ENCODE peak calls at places on chromosomes 2 and 18, in eight cellular contexts. One of them, this sample, is unnamed.

GRCh38 chr18:25283769-25284168 is 68.2 kb downstream of the ZNF521 start:
- DNase-seq in transverse colon: no peak
- DNase-seq in mesendoderm: no peak
- DNase-seq in CD4-positive, alpha-beta T cell: no peak
- DNase-seq in hepatocyte: no peak
- DNase-seq in lower lobe of right lung: no peak
- DNase-seq in Peyer's patch: no peak
- DNase-seq in CD8-positive, alpha-beta memory T cell: no peak
- DNase-seq in this sample: no peak

GRCh38 chr2:229931241-229931640 is 8.9 kb downstream of the FBXO36 start:
- DNase-seq in transverse colon: no peak
- DNase-seq in mesendoderm: no peak
- DNase-seq in CD4-positive, alpha-beta T cell: no peak
- DNase-seq in hepatocyte: no peak
- DNase-seq in lower lobe of right lung: no peak
- DNase-seq in Peyer's patch: no peak
- DNase-seq in CD8-positive, alpha-beta memory T cell: no peak
- DNase-seq in this sample: no peak

GRCh38 chr18:70373062-70373519 is 84.2 kb downstream of the SOCS6 start:
- DNase-seq in transverse colon: no peak
- DNase-seq in mesendoderm: peak; percentile 51
- DNase-seq in CD4-positive, alpha-beta T cell: no peak
- DNase-seq in hepatocyte: peak; percentile 46
- DNase-seq in lower lobe of right lung: no peak
- DNase-seq in Peyer's patch: peak; percentile 59
- DNase-seq in CD8-positive, alpha-beta memory T cell: no peak
- DNase-seq in this sample: no peak

GRCh38 chr2:136764397-136765255 is 719 bp upstream of the THSD7B start:
- DNase-seq in transverse colon: no peak
- DNase-seq in mesendoderm: peak; percentile 60
- DNase-seq in CD4-positive, alpha-beta T cell: no peak
- DNase-seq in hepatocyte: peak; percentile 67
- DNase-seq in lower lobe of right lung: no peak
- DNase-seq in Peyer's patch: no peak
- DNase-seq in CD8-positive, alpha-beta memory T cell: no peak
- DNase-seq in this sample: no peak

GRCh38 chr18:10230072-10230471 is 224.4 kb upstream of the APCDD1 start:
- DNase-seq in transverse colon: no peak
- DNase-seq in mesendoderm: peak; percentile 85
- DNase-seq in CD4-positive, alpha-beta T cell: no peak
- DNase-seq in hepatocyte: peak; percentile 33
- DNase-seq in lower lobe of right lung: no peak
- DNase-seq in Peyer's patch: no peak
- DNase-seq in CD8-positive, alpha-beta memory T cell: no peak
- DNase-seq in this sample: no peak

GRCh38 chr2:195837987-195838386 is 181.0 kb downstream of the SLC39A10 start:
- DNase-seq in transverse colon: no peak
- DNase-seq in mesendoderm: no peak
- DNase-seq in CD4-positive, alpha-beta T cell: no peak
- DNase-seq in hepatocyte: no peak
- DNase-seq in lower lobe of right lung: no peak
- DNase-seq in Peyer's patch: no peak
- DNase-seq in CD8-positive, alpha-beta memory T cell: no peak
- DNase-seq in this sample: no peak

GRCh38 chr2:144596074-144596871 is 76.4 kb upstream of the ZEB2 start:
- DNase-seq in transverse colon: no peak
- DNase-seq in mesendoderm: peak; percentile 49
- DNase-seq in CD4-positive, alpha-beta T cell: no peak
- DNase-seq in hepatocyte: peak; percentile 45
- DNase-seq in lower lobe of right lung: no peak
- DNase-seq in Peyer's patch: no peak
- DNase-seq in CD8-positive, alpha-beta memory T cell: no peak
- DNase-seq in this sample: no peak

GRCh38 chr2:150133623-150134022 is 353.8 kb downstream of the RND3 start:
- DNase-seq in transverse colon: no peak
- DNase-seq in mesendoderm: peak; percentile 61
- DNase-seq in CD4-positive, alpha-beta T cell: no peak
- DNase-seq in hepatocyte: peak; percentile 61
- DNase-seq in lower lobe of right lung: no peak
- DNase-seq in Peyer's patch: peak; percentile 67
- DNase-seq in CD8-positive, alpha-beta memory T cell: no peak
- DNase-seq in this sample: no peak

GRCh38 chr18:24016643-24017042 is 2.1 kb downstream of the TTC39C start:
- DNase-seq in transverse colon: no peak
- DNase-seq in mesendoderm: peak; percentile 34
- DNase-seq in CD4-positive, alpha-beta T cell: no peak
- DNase-seq in hepatocyte: no peak
- DNase-seq in lower lobe of right lung: no peak
- DNase-seq in Peyer's patch: no peak
- DNase-seq in CD8-positive, alpha-beta memory T cell: no peak
- DNase-seq in this sample: no peak

GRCh38 chr2:180559766-180560165 is 420.6 kb upstream of the UBE2E3 start:
- DNase-seq in transverse colon: no peak
- DNase-seq in mesendoderm: peak; percentile 22
- DNase-seq in CD4-positive, alpha-beta T cell: no peak
- DNase-seq in hepatocyte: no peak
- DNase-seq in lower lobe of right lung: no peak
- DNase-seq in Peyer's patch: no peak
- DNase-seq in CD8-positive, alpha-beta memory T cell: no peak
- DNase-seq in this sample: no peak

GRCh38 chr2:241966671-241967070 is 97.1 kb downstream of the RTP5 start:
- DNase-seq in transverse colon: no peak
- DNase-seq in mesendoderm: no peak
- DNase-seq in CD4-positive, alpha-beta T cell: no peak
- DNase-seq in hepatocyte: no peak
- DNase-seq in lower lobe of right lung: no peak
- DNase-seq in Peyer's patch: peak; percentile 14
- DNase-seq in CD8-positive, alpha-beta memory T cell: no peak
- DNase-seq in this sample: no peak
- H3K27me3 ChIP-seq in transverse colon: no peaks in the 10 kb centered on the region
- H3K27me3 ChIP-seq in mesendoderm: no peaks in the 10 kb centered on the region
- H3K27me3 ChIP-seq in CD4-positive, alpha-beta T cell: no peaks in the 10 kb centered on the region
- H3K27me3 ChIP-seq in hepatocyte: no peaks in the 10 kb centered on the region
- H3K27me3 ChIP-seq in lower lobe of right lung: no peaks in the 10 kb centered on the region
- H3K27me3 ChIP-seq in Peyer's patch: no peaks in the 10 kb centered on the region
- H3K27me3 ChIP-seq in CD8-positive, alpha-beta memory T cell: no peaks in the 10 kb centered on the region
- H3K27me3 ChIP-seq in this sample: peaks cover 3% of the 10 kb centered on the region

GRCh38 chr2:5304640-5305039 is 387.5 kb upstream of the SOX11 start:
- DNase-seq in transverse colon: no peak
- DNase-seq in mesendoderm: no peak
- DNase-seq in CD4-positive, alpha-beta T cell: no peak
- DNase-seq in hepatocyte: no peak
- DNase-seq in lower lobe of right lung: no peak
- DNase-seq in Peyer's patch: no peak
- DNase-seq in CD8-positive, alpha-beta memory T cell: no peak
- DNase-seq in this sample: no peak
- H3K27ac ChIP-seq in transverse colon: no peak overlapping the region
- H3K27ac ChIP-seq in mesendoderm: no peak overlapping the region
- H3K27ac ChIP-seq in CD4-positive, alpha-beta T cell: no peak overlapping the region
- H3K27ac ChIP-seq in hepatocyte: no peak overlapping the region
- H3K27ac ChIP-seq in lower lobe of right lung: no peak overlapping the region
- H3K27ac ChIP-seq in Peyer's patch: no peak overlapping the region
- H3K27ac ChIP-seq in CD8-positive, alpha-beta memory T cell: no peak overlapping the region
- H3K27ac ChIP-seq in this sample: no peak overlapping the region

GRCh38 chr2:236170678-236171212 is 2.6 kb upstream of the GBX2 start:
- DNase-seq in transverse colon: no peak
- DNase-seq in mesendoderm: peak; percentile 38
- DNase-seq in CD4-positive, alpha-beta T cell: no peak
- DNase-seq in hepatocyte: no peak
- DNase-seq in lower lobe of right lung: no peak
- DNase-seq in Peyer's patch: no peak
- DNase-seq in CD8-positive, alpha-beta memory T cell: no peak
- DNase-seq in this sample: no peak

GRCh38 chr2:236172866-236173733 is 4.9 kb upstream of the GBX2 start:
- DNase-seq in transverse colon: no peak
- DNase-seq in mesendoderm: no peak
- DNase-seq in CD4-positive, alpha-beta T cell: no peak
- DNase-seq in hepatocyte: no peak
- DNase-seq in lower lobe of right lung: no peak
- DNase-seq in Peyer's patch: no peak
- DNase-seq in CD8-positive, alpha-beta memory T cell: no peak
- DNase-seq in this sample: no peak

GRCh38 chr2:236172238-236172865 is 4.2 kb upstream of the GBX2 start:
- DNase-seq in transverse colon: no peak
- DNase-seq in mesendoderm: no peak
- DNase-seq in CD4-positive, alpha-beta T cell: no peak
- DNase-seq in hepatocyte: no peak
- DNase-seq in lower lobe of right lung: no peak
- DNase-seq in Peyer's patch: no peak
- DNase-seq in CD8-positive, alpha-beta memory T cell: no peak
- DNase-seq in this sample: no peak

GRCh38 chr2:236169741-236170654 is 1.8 kb upstream of the GBX2 start:
- DNase-seq in transverse colon: no peak
- DNase-seq in mesendoderm: no peak
- DNase-seq in CD4-positive, alpha-beta T cell: no peak
- DNase-seq in hepatocyte: no peak
- DNase-seq in lower lobe of right lung: no peak
- DNase-seq in Peyer's patch: no peak
- DNase-seq in CD8-positive, alpha-beta memory T cell: no peak
- DNase-seq in this sample: no peak

GRCh38 chr2:236171213-236172201 is 3.3 kb upstream of the GBX2 start:
- DNase-seq in transverse colon: no peak
- DNase-seq in mesendoderm: peak; percentile 73
- DNase-seq in CD4-positive, alpha-beta T cell: no peak
- DNase-seq in hepatocyte: no peak
- DNase-seq in lower lobe of right lung: no peak
- DNase-seq in Peyer's patch: no peak
- DNase-seq in CD8-positive, alpha-beta memory T cell: no peak
- DNase-seq in this sample: no peak
- H3K27me3 ChIP-seq in transverse colon: peaks cover 100% of the 10 kb centered on the region
- H3K27me3 ChIP-seq in mesendoderm: peaks cover 82% of the 10 kb centered on the region
- H3K27me3 ChIP-seq in CD4-positive, alpha-beta T cell: peaks cover 92% of the 10 kb centered on the region
- H3K27me3 ChIP-seq in hepatocyte: peaks cover 98% of the 10 kb centered on the region
- H3K27me3 ChIP-seq in lower lobe of right lung: peaks cover 94% of the 10 kb centered on the region
- H3K27me3 ChIP-seq in Peyer's patch: no peaks in the 10 kb centered on the region
- H3K27me3 ChIP-seq in CD8-positive, alpha-beta memory T cell: peaks cover 30% of the 10 kb centered on the region
- H3K27me3 ChIP-seq in this sample: peaks cover 100% of the 10 kb centered on the region

GRCh38 chr2:235045336-235045972 is 93.6 kb downstream of the SH3BP4 start:
- DNase-seq in transverse colon: no peak
- DNase-seq in mesendoderm: no peak
- DNase-seq in CD4-positive, alpha-beta T cell: no peak
- DNase-seq in hepatocyte: no peak
- DNase-seq in lower lobe of right lung: no peak
- DNase-seq in Peyer's patch: peak; percentile 69
- DNase-seq in CD8-positive, alpha-beta memory T cell: no peak
- DNase-seq in this sample: no peak

GRCh38 chr2:235046561-235046960 is 94.7 kb downstream of the SH3BP4 start:
- DNase-seq in transverse colon: no peak
- DNase-seq in mesendoderm: no peak
- DNase-seq in CD4-positive, alpha-beta T cell: no peak
- DNase-seq in hepatocyte: no peak
- DNase-seq in lower lobe of right lung: no peak
- DNase-seq in Peyer's patch: no peak
- DNase-seq in CD8-positive, alpha-beta memory T cell: no peak
- DNase-seq in this sample: no peak

GRCh38 chr2:235047171-235048160 is 95.6 kb downstream of the SH3BP4 start:
- DNase-seq in transverse colon: no peak
- DNase-seq in mesendoderm: no peak
- DNase-seq in CD4-positive, alpha-beta T cell: no peak
- DNase-seq in hepatocyte: no peak
- DNase-seq in lower lobe of right lung: no peak
- DNase-seq in Peyer's patch: peak; percentile 29
- DNase-seq in CD8-positive, alpha-beta memory T cell: no peak
- DNase-seq in this sample: no peak

GRCh38 chr2:235044501-235045271 is 92.9 kb downstream of the SH3BP4 start:
- DNase-seq in transverse colon: no peak
- DNase-seq in mesendoderm: no peak
- DNase-seq in CD4-positive, alpha-beta T cell: no peak
- DNase-seq in hepatocyte: no peak
- DNase-seq in lower lobe of right lung: no peak
- DNase-seq in Peyer's patch: peak; percentile 43
- DNase-seq in CD8-positive, alpha-beta memory T cell: no peak
- DNase-seq in this sample: no peak

GRCh38 chr2:235045973-235046343 is 94.1 kb downstream of the SH3BP4 start:
- DNase-seq in transverse colon: no peak
- DNase-seq in mesendoderm: no peak
- DNase-seq in CD4-positive, alpha-beta T cell: no peak
- DNase-seq in hepatocyte: no peak
- DNase-seq in lower lobe of right lung: no peak
- DNase-seq in Peyer's patch: peak; percentile 33
- DNase-seq in CD8-positive, alpha-beta memory T cell: no peak
- DNase-seq in this sample: no peak
- H3K27ac ChIP-seq in transverse colon: no peak overlapping the region
- H3K27ac ChIP-seq in mesendoderm: no peak overlapping the region
- H3K27ac ChIP-seq in CD4-positive, alpha-beta T cell: no peak overlapping the region
- H3K27ac ChIP-seq in hepatocyte: no peak overlapping the region
- H3K27ac ChIP-seq in lower lobe of right lung: no peak overlapping the region
- H3K27ac ChIP-seq in Peyer's patch: no peak overlapping the region
- H3K27ac ChIP-seq in CD8-positive, alpha-beta memory T cell: no peak overlapping the region
- H3K27ac ChIP-seq in this sample: no peak overlapping the region

GRCh38 chr2:41600460-41600859 is 447.4 kb upstream of the PKDCC start:
- DNase-seq in transverse colon: no peak
- DNase-seq in mesendoderm: no peak
- DNase-seq in CD4-positive, alpha-beta T cell: no peak
- DNase-seq in hepatocyte: no peak
- DNase-seq in lower lobe of right lung: no peak
- DNase-seq in Peyer's patch: no peak
- DNase-seq in CD8-positive, alpha-beta memory T cell: no peak
- DNase-seq in this sample: no peak
- H3K27me3 ChIP-seq in transverse colon: no peaks in the 10 kb centered on the region
- H3K27me3 ChIP-seq in mesendoderm: no peaks in the 10 kb centered on the region
- H3K27me3 ChIP-seq in CD4-positive, alpha-beta T cell: no peaks in the 10 kb centered on the region
- H3K27me3 ChIP-seq in hepatocyte: no peaks in the 10 kb centered on the region
- H3K27me3 ChIP-seq in lower lobe of right lung: no peaks in the 10 kb centered on the region
- H3K27me3 ChIP-seq in Peyer's patch: no peaks in the 10 kb centered on the region
- H3K27me3 ChIP-seq in CD8-positive, alpha-beta memory T cell: no peaks in the 10 kb centered on the region
- H3K27me3 ChIP-seq in this sample: no peaks in the 10 kb centered on the region

GRCh38 chr2:197495433-197496134 is 4.1 kb downstream of the HSPD1 start:
- DNase-seq in transverse colon: no peak
- DNase-seq in mesendoderm: no peak
- DNase-seq in CD4-positive, alpha-beta T cell: no peak
- DNase-seq in hepatocyte: no peak
- DNase-seq in lower lobe of right lung: no peak
- DNase-seq in Peyer's patch: no peak
- DNase-seq in CD8-positive, alpha-beta memory T cell: no peak
- DNase-seq in this sample: no peak
- H3K27ac ChIP-seq in transverse colon: no peak overlapping the region
- H3K27ac ChIP-seq in mesendoderm: no peak overlapping the region
- H3K27ac ChIP-seq in CD4-positive, alpha-beta T cell: no peak overlapping the region
- H3K27ac ChIP-seq in hepatocyte: no peak overlapping the region
- H3K27ac ChIP-seq in lower lobe of right lung: no peak overlapping the region
- H3K27ac ChIP-seq in Peyer's patch: no peak overlapping the region
- H3K27ac ChIP-seq in CD8-positive, alpha-beta memory T cell: no peak overlapping the region
- H3K27ac ChIP-seq in this sample: no peak overlapping the region

DNA sequence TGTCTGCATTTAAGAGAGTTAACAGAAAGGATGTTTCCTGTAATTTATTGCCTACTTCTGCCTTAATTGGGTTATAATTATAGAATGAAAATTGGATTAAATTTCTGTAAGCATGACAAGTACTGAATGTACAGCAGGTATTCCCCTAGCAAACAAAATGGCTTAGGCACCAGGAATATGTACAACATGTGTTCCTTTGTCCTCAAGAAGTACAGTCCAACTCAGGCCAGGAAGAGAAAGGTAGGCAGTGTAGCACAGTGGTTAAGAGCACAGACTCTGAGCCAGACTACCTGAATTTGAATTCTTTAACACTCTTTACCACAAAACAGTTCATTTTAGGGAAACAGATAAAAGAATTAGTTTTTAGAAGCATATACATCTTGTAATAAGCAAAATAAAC is 43.1 kb downstream of the COX7A2L start:
- DNase-seq in transverse colon: no peak
- DNase-seq in mesendoderm: no peak
- DNase-seq in CD4-positive, alpha-beta T cell: no peak
- DNase-seq in hepatocyte: no peak
- DNase-seq in lower lobe of right lung: no peak
- DNase-seq in Peyer's patch: no peak
- DNase-seq in CD8-positive, alpha-beta memory T cell: no peak
- DNase-seq in this sample: no peak
- H3K27me3 ChIP-seq in transverse colon: no peaks in the 10 kb centered on the region
- H3K27me3 ChIP-seq in mesendoderm: no peaks in the 10 kb centered on the region
- H3K27me3 ChIP-seq in CD4-positive, alpha-beta T cell: no peaks in the 10 kb centered on the region
- H3K27me3 ChIP-seq in hepatocyte: no peaks in the 10 kb centered on the region
- H3K27me3 ChIP-seq in lower lobe of right lung: no peaks in the 10 kb centered on the region
- H3K27me3 ChIP-seq in Peyer's patch: no peaks in the 10 kb centered on the region
- H3K27me3 ChIP-seq in CD8-positive, alpha-beta memory T cell: no peaks in the 10 kb centered on the region
- H3K27me3 ChIP-seq in this sample: no peaks in the 10 kb centered on the region

GRCh38 chr18:30135938-30136337 is 906.6 kb downstream of the DSC3 start:
- DNase-seq in transverse colon: no peak
- DNase-seq in mesendoderm: no peak
- DNase-seq in CD4-positive, alpha-beta T cell: no peak
- DNase-seq in hepatocyte: no peak
- DNase-seq in lower lobe of right lung: no peak
- DNase-seq in Peyer's patch: no peak
- DNase-seq in CD8-positive, alpha-beta memory T cell: no peak
- DNase-seq in this sample: no peak
- H3K27ac ChIP-seq in transverse colon: no peak overlapping the region
- H3K27ac ChIP-seq in mesendoderm: no peak overlapping the region
- H3K27ac ChIP-seq in CD4-positive, alpha-beta T cell: no peak overlapping the region
- H3K27ac ChIP-seq in hepatocyte: no peak overlapping the region
- H3K27ac ChIP-seq in lower lobe of right lung: no peak overlapping the region
- H3K27ac ChIP-seq in Peyer's patch: no peak overlapping the region
- H3K27ac ChIP-seq in CD8-positive, alpha-beta memory T cell: no peak overlapping the region
- H3K27ac ChIP-seq in this sample: no peak overlapping the region

This sample was measured in left ventricle myocardium inferior.